ENCODE peak calls at places on chromosomes 6 and 20, in ten cellular contexts. P is heart right ventricle, B is trophoblast cell, L is nephron progenitor cell, S is breast epithelium, F is NCI-H1436 treated with DMSO at 0.1 percent for 48 hours, H is hypothalamus, N is T-helper 1 cell, O is NCI-H1092, K is globus pallidus. Q is an unnamed sample.

GRCh38 chr6:5422321-5422915 is 161.1 kb downstream of the FARS2 start:
- DNase-seq in S (no peak), P (no peak), L (peak; percentile 14), N (no peak), O (no peak), B (peak; percentile 55), H (peak; percentile 2), K (no peak), F (no peak), Q (peak; percentile 2)

GRCh38 chr20:4973330-4974097 is 27.8 kb downstream of the SLC23A2 start:
- DNase-seq in O (no peak), S (no peak), F (no peak), K (no peak), L (peak; percentile 9), N (no peak), B (peak; percentile 66), H (no peak), P (peak; percentile 21), Q (no peak)

GRCh38 chr6:152273002-152273401 is 364.2 kb downstream of the SYNE1 start:
- DNase-seq in K (no peak), S (no peak), O (no peak), P (no peak), N (no peak), H (no peak), B (peak; percentile 91), L (no peak), F (no peak), Q (no peak)

GRCh38 chr20:51318058-51318960 is 224.2 kb downstream of the NFATC2 start:
- DNase-seq in L (peak; percentile 84), B (peak; percentile 69), S (no peak), O (peak; percentile 20), P (peak; percentile 27), F (peak; percentile 70), N (peak; percentile 22), K (no peak), H (peak; percentile 7), Q (no peak)

GRCh38 chr6:169678342-169678741 is 23.5 kb downstream of the WDR27 start:
- DNase-seq in N (no peak), B (no peak), P (no peak), O (no peak), K (no peak), L (no peak), F (no peak), S (no peak), H (no peak), Q (no peak)

GRCh38 chr6:163285689-163286088 is 128.8 kb upstream of the QKI start:
- DNase-seq in K (peak; percentile 84), H (no peak), L (no peak), F (no peak), P (no peak), N (no peak), B (no peak), S (no peak), O (no peak), Q (no peak)

GRCh38 chr6:42276008-42276890 is 58.6 kb upstream of the MRPS10 start:
- DNase-seq in P (peak; percentile 62), K (peak; percentile 11), L (no peak), B (no peak), S (no peak), H (no peak), O (no peak), F (no peak), N (no peak), Q (no peak)

GRCh38 chr20:47318596-47319516 is 37.6 kb downstream of the ZMYND8 start:
- DNase-seq in S (peak; percentile 75), N (no peak), B (peak; percentile 78), L (peak; percentile 68), P (peak; percentile 76), K (peak; percentile 76), O (no peak), H (peak; percentile 69), F (no peak), Q (no peak)

GRCh38 chr6:14100098-14100497 is 17.5 kb upstream of the CD83 start:
- DNase-seq in P (no peak), O (no peak), N (no peak), K (no peak), H (no peak), S (no peak), L (no peak), B (no peak), F (no peak), Q (no peak)

GRCh38 chr6:26223677-26224546 is 136.7 kb downstream of the HFE start:
- DNase-seq in S (no peak), H (no peak), F (peak; percentile 84), K (peak; percentile 82), P (no peak), B (peak; percentile 93), L (peak; percentile 66), O (no peak), N (peak; percentile 51), Q (peak; percentile 82)

GRCh38 chr6:107315116-107315515 is 144.2 kb downstream of the PDSS2 start:
- DNase-seq in N (no peak), S (no peak), P (no peak), H (no peak), L (no peak), K (no peak), O (no peak), F (no peak), B (no peak), Q (no peak)

GRCh38 chr6:354631-355280 is 36.8 kb upstream of the IRF4 start:
- DNase-seq in K (no peak), F (no peak), N (no peak), H (no peak), L (no peak), O (no peak), S (peak; percentile 28), B (no peak), P (no peak), Q (no peak)

GRCh38 chr20:50014570-50015562 is 32.1 kb downstream of the SNAI1 start:
- DNase-seq in K (no peak), N (no peak), S (no peak), P (no peak), F (no peak), H (no peak), O (no peak), B (no peak), L (peak; percentile 51), Q (no peak)

GRCh38 chr6:39568896-39569295 is 156.3 kb downstream of the KIF6 start:
- DNase-seq in O (no peak), S (no peak), P (no peak), N (no peak), B (peak; percentile 29), F (no peak), H (no peak), L (no peak), K (no peak), Q (no peak)